ENCODE peak calls at places on chromosome 22, in eight cellular contexts. I, A, F, Y, W, C, T and U are unnamed samples.

GRCh38 chr22:46668116-46668515 is 47.9 kb downstream of the GRAMD4 start:
- DNase-seq in I (no peak), A (no peak), F (no peak), Y (no peak), W (no peak), C (no peak), T (peak; percentile 76), U (no peak)

GRCh38 chr22:27278986-27279385 is 522.6 kb downstream of the MN1 start:
- DNase-seq in I (no peak), A (no peak), F (no peak), Y (no peak), W (no peak), C (no peak), T (no peak), U (no peak)

GRCh38 chr22:23002612-23003180 is 67.6 kb upstream of the GNAZ start:
- DNase-seq in I (no peak), A (no peak), F (no peak), Y (no peak), W (no peak), C (no peak), T (no peak), U (no peak)

GRCh38 chr22:19873138-19873959 is 18.7 kb upstream of the GNB1L start:
- DNase-seq in I (no peak), A (no peak), F (no peak), Y (peak; percentile 43), W (no peak), C (no peak), T (no peak), U (no peak)

GRCh38 chr22:38755155-38755910 is 465 bp downstream of the SUN2 start:
- DNase-seq in I (peak; percentile 75), A (peak; percentile 39), F (peak; percentile 99), Y (peak; percentile 75), W (no peak), C (peak; percentile 54), T (peak; percentile 97), U (peak; percentile 42)

GRCh38 chr22:49413551-49413950 is 414.1 kb downstream of the BRD1 start:
- DNase-seq in I (no peak), A (no peak), F (no peak), Y (no peak), W (no peak), C (no peak), T (no peak), U (no peak)

GRCh38 chr22:39311592-39312400 is 7.6 kb downstream of the RPL3 start:
- DNase-seq in I (no peak), A (no peak), F (no peak), Y (no peak), W (no peak), C (no peak), T (no peak), U (no peak)

GRCh38 chr22:27075891-27076290 is 418.5 kb downstream of the MIAT start:
- DNase-seq in I (no peak), A (no peak), F (no peak), Y (no peak), W (no peak), C (no peak), T (no peak), U (no peak)

GRCh38 chr22:47618611-47619010 is 856.2 kb downstream of the TBC1D22A start:
- DNase-seq in I (no peak), A (no peak), F (no peak), Y (no peak), W (no peak), C (no peak), T (no peak), U (no peak)

GRCh38 chr22:43001271-43002197 is 13.4 kb downstream of the PACSIN2 start:
- DNase-seq in I (no peak), A (no peak), F (no peak), Y (no peak), W (no peak), C (no peak), T (no peak), U (no peak)

GRCh38 chr22:37454857-37455686 is 27.8 kb upstream of the ELFN2 start:
- DNase-seq in I (peak; percentile 58), A (no peak), F (no peak), Y (no peak), W (no peak), C (no peak), T (peak; percentile 45), U (no peak)